ENCODE peak calls at places on chromosomes 2 and 18, in five cellular contexts. S, U, N, D and X are unnamed samples.

GRCh38 chr2:85760872-85761271 is 7.1 kb downstream of the ATOH8 start:
- DNase-seq in N (peak; percentile 40), S (no peak), D (no peak), U (no peak), X (no peak)

GRCh38 chr2:181326605-181327004 is 130.6 kb upstream of the ITGA4 start:
- DNase-seq in U (no peak), N (no peak), S (no peak), D (no peak), X (no peak)

GRCh38 chr18:57998461-57998860 is 45.6 kb upstream of the NEDD4L start:
- DNase-seq in N (no peak), S (no peak), U (no peak), D (no peak), X (peak; percentile 77)

GRCh38 chr2:179805001-179805400 is 56.4 kb downstream of the ZNF385B start:
- DNase-seq in U (no peak), D (no peak), N (no peak), S (no peak), X (no peak)

GRCh38 chr2:178419123-178419522 is 31.9 kb downstream of the PRKRA start:
- DNase-seq in S (peak; percentile 46), N (no peak), D (no peak), U (no peak), X (no peak)

GRCh38 chr2:51424418-51424817 is 392.5 kb upstream of the NRXN1 start:
- DNase-seq in N (peak; percentile 12), U (no peak), D (no peak), S (no peak), X (no peak)

GRCh38 chr18:60059216-60059615 is 159.4 kb downstream of the PMAIP1 start:
- DNase-seq in U (no peak), N (no peak), S (no peak), D (no peak), X (no peak)

GRCh38 chr2:74441690-74442482 is at the start of gene RTKN:
- DNase-seq in U (peak; percentile 66), D (no peak), N (peak; percentile 87), S (peak; percentile 41), X (peak; percentile 64)

GRCh38 chr2:239758325-239758877 is 266.7 kb downstream of the NDUFA10 start:
- DNase-seq in S (peak; percentile 26), N (no peak), D (no peak), U (no peak), X (peak; percentile 25)

GRCh38 chr18:54679318-54680149 is 88.5 kb downstream of the DYNAP start:
- DNase-seq in D (no peak), U (peak; percentile 40), S (peak; percentile 90), N (no peak), X (peak; percentile 69)

GRCh38 chr2:201579536-201579935 is 63.8 kb downstream of the TMEM237 start:
- DNase-seq in U (no peak), N (no peak), S (peak; percentile 81), D (no peak), X (no peak)

GRCh38 chr18:70366670-70367069 is 77.8 kb downstream of the SOCS6 start:
- DNase-seq in N (no peak), S (peak; percentile 29), U (no peak), D (no peak), X (no peak)

GRCh38 chr2:172093416-172094318 is 8.4 kb downstream of the DLX1 start:
- DNase-seq in N (no peak), S (no peak), U (peak; percentile 10), D (no peak), X (no peak)

GRCh38 chr2:136437461-136437860 is 319.5 kb upstream of the CXCR4 start:
- DNase-seq in D (no peak), N (no peak), U (no peak), S (no peak), X (no peak)

GRCh38 chr2:133365117-133365516 is 203.1 kb downstream of the NCKAP5 start:
- DNase-seq in N (no peak), S (no peak), D (no peak), U (no peak), X (no peak)

GRCh38 chr2:171523969-171524401 is 1.7 kb downstream of the CYBRD1 start:
- DNase-seq in D (no peak), U (no peak), S (peak; percentile 48), N (no peak), X (peak; percentile 61)

GRCh38 chr2:182650704-182651103 is 65.4 kb upstream of the DNAJC10 start:
- DNase-seq in U (no peak), S (peak; percentile 86), N (no peak), D (no peak), X (no peak)

GRCh38 chr2:182646763-182647498 is 69.1 kb upstream of the DNAJC10 start:
- DNase-seq in U (no peak), S (no peak), N (no peak), D (no peak), X (no peak)

GRCh38 chr2:182647499-182647787 is 68.6 kb upstream of the DNAJC10 start:
- DNase-seq in S (no peak), U (no peak), D (no peak), N (no peak), X (no peak)

GRCh38 chr2:182652326-182652725 is 63.7 kb upstream of the DNAJC10 start:
- DNase-seq in U (no peak), S (no peak), D (no peak), N (no peak), X (peak; percentile 22)

GRCh38 chr2:182649316-182649715 is 66.7 kb upstream of the DNAJC10 start:
- DNase-seq in N (no peak), U (peak; percentile 35), S (peak; percentile 75), D (no peak), X (no peak)
- TF ChIP-seq CTCF in N (peak; percentile 35), U (peak; percentile 48), S (peak; percentile 69), D (no peak), X (peak; percentile 73)

DNA sequence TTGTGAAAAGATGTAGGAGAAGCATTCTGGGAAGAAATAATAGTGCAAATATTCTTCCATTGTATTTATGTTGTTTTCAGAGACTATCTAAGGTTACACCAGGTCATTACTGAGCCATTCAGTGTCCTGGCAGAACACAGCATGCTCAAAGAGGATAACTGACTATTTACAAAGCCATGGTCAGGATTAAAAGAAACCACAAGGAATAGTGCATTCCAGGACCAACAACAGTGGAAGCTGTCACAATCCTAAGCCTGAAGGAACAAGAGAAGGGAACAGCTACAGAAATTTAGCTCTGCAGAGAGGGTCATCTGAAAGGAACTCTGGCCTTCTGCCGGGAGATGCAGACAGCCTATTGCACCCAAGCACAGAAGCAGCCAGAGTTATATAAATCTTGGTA is 116.7 kb downstream of the DSC3 start:
- DNase-seq in S (no peak), U (no peak), N (no peak), D (no peak), X (no peak)
- TF ChIP-seq CTCF in S (no peak), U (no peak), N (no peak), D (no peak), X (no peak)

DNA sequence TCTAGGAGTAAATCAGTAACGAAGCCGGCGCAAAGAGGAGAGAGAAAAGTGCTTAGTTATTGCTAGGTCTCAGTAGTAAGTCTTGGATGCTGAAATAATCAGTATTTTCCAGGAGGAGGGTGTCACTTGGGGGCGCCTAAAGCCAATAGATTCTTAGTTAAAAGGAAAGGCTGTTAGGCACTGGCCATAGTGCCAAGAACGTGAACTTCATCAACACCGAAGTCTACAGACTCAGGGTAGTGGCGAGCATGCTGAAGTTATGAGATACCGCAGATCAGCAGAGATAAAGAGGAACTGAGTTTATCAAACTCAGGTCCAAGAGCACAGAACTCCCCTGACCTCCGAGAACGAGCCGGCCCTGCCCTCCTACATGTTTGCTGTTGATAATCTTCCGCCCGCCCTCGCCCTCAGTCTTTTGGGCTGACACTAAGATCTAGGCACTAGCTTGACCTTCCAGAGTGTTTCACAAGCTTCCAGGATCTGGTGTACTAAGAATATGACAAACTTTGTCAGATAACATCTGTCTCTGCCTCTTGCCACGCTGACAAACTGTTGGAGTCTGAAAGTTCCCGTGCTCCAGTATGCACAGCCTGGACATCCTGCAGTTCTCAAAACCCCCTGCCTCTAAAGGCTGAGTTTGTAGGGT is 49.2 kb downstream of the CYB5A start:
- DNase-seq in U (no peak), D (no peak), S (peak; percentile 45), N (peak; percentile 92), X (no peak)
- TF ChIP-seq CTCF in U (peak; percentile 12), D (no peak), S (peak; percentile 14), N (peak; percentile 26), X (no peak)

DNA sequence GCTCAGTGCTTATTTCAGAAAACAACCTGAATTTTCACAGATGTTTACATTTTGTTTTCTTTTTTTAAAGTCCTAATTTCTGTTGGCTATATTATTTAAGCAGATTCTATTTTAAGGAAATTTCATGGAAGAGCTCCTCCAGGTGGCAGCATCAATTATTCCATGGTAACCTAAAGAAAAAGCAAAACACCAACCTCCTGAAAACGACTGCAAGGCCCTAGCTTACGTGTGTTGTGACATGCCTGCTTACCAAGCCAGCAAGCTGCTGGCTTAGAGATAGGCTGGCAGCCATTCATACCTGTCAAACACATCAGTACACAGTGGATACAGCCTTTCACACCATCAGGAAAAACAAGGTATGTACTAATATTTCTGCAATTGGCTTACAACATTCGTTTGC is 64.9 kb downstream of the LPIN2 start:
- DNase-seq in N (no peak), S (peak; percentile 78), D (no peak), U (no peak), X (peak; percentile 70)
- TF ChIP-seq CTCF in N (peak; percentile 33), S (peak; percentile 50), D (no peak), U (no peak), X (peak; percentile 66)

GRCh38 chr2:52805901-52806410 is 961.6 kb upstream of the CHAC2 start:
- DNase-seq in N (no peak), D (no peak), U (no peak), S (no peak), X (no peak)

DNA sequence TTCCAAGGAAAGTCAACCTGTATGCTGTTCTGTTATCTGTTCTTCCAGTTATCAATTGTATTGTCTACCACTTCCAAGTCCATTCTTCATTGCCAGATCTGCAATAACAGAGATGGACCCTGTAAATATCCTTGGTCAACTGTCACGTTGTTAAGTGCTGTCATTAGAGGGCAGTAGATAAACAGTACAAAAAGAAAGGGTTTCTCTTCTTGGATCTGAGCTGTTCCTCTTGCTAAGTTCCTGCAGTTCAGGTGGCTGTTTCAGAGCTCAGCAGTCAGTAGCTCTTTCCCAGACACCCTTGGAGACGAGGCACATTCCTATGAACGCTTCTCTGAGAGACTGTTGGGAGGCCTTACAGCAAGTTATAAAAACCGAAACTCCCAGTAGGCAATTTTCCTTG is 957.1 kb upstream of the CHAC2 start:
- DNase-seq in N (no peak), D (no peak), U (peak; percentile 8), S (peak; percentile 18), X (no peak)
- TF ChIP-seq CTCF in N (no peak), D (no peak), U (peak; percentile 28), S (no peak), X (peak; percentile 52)

GRCh38 chr2:113202305-113203216 is 28.8 kb downstream of the PSD4 start:
- DNase-seq in U (no peak), D (no peak), N (peak; percentile 91), S (no peak), X (no peak)
- TF ChIP-seq CTCF in U (no peak), D (no peak), N (no peak), S (no peak), X (no peak)

DNA sequence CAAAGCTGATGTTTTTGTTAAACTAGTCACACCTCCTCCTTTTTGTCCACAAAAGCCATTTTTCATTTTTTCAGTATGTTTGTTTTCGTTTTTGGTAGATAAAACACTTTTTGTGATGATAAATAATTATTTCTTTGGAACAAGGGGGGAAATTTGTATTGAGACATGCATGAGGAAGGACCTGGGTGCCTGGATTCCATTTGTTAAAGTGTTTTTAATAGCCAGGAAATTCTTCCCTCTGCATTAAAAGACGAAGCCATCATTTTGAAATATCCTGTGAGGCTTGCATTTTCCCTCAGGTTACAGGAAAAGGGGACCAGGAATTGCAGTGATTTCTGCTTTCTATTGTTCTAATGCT is 52.1 kb upstream of the CTLA4 start:
- DNase-seq in U (no peak), N (no peak), S (no peak), D (no peak), X (no peak)
- TF ChIP-seq CTCF in U (no peak), N (no peak), S (no peak), D (peak; percentile 16), X (no peak)